ENCODE peak calls at places on chromosomes 4 and X, in seven cellular contexts. K, G, N, T, H, Z and Q are unnamed samples.

GRCh38 chrX:41913476-41913875 is 9.9 kb downstream of the CASK start:
- DNase-seq in K (no peak), G (no peak), N (no peak), T (no peak), H (no peak), Z (no peak), Q (no peak)

GRCh38 chr4:102438873-102439614 is 62.1 kb upstream of the NFKB1 start:
- DNase-seq in K (peak), G (no peak), N (no peak), T (no peak), H (peak), Z (no peak), Q (no peak)

GRCh38 chr4:134027931-134028330 is 173.7 kb downstream of the PABPC4L start:
- DNase-seq in K (peak), G (no peak), N (no peak), T (no peak), H (peak), Z (no peak), Q (no peak)

GRCh38 chr4:121183359-121183758 is 19.2 kb upstream of the TNIP3 start:
- DNase-seq in K (no peak), G (no peak), N (no peak), T (no peak), H (no peak), Z (no peak), Q (no peak)

GRCh38 chr4:65623509-65623908 is 46.8 kb downstream of the EPHA5 start:
- DNase-seq in K (peak), G (no peak), N (no peak), T (no peak), H (peak), Z (no peak), Q (no peak)

GRCh38 chr4:140875751-140876389 is 119.7 kb upstream of the TBC1D9 start:
- DNase-seq in K (no peak), G (no peak), N (no peak), T (no peak), H (no peak), Z (no peak), Q (no peak)

GRCh38 chr4:100391913-100392312 is 125.9 kb downstream of the EMCN start:
- DNase-seq in K (peak), G (no peak), N (no peak), T (no peak), H (peak), Z (no peak), Q (no peak)

GRCh38 chrX:78075787-78076389 is 28.2 kb upstream of the PGK1 start:
- DNase-seq in K (no peak), G (no peak), N (no peak), T (no peak), H (peak), Z (no peak), Q (no peak)

GRCh38 chrX:13103111-13103913 is 58.9 kb upstream of the FAM9C start:
- DNase-seq in K (no peak), G (no peak), N (no peak), T (no peak), H (peak), Z (no peak), Q (no peak)

GRCh38 chr4:58809366-58809765 is 1699.2 kb upstream of the IGFBP7 start:
- DNase-seq in K (no peak), G (no peak), N (no peak), T (no peak), H (no peak), Z (no peak), Q (no peak)

GRCh38 chr4:80529021-80529420 is 193.5 kb downstream of the CFAP299 start:
- DNase-seq in K (no peak), G (no peak), N (no peak), T (no peak), H (no peak), Z (no peak), Q (no peak)

GRCh38 chr4:2259036-2259540 is 2.8 kb downstream of the MXD4 start:
- DNase-seq in K (no peak), G (no peak), N (no peak), T (no peak), H (no peak), Z (no peak), Q (peak)

GRCh38 chrX:150767475-150768131 is 74.4 kb downstream of the MTMR1 start:
- DNase-seq in K (peak), G (no peak), N (no peak), T (no peak), H (peak), Z (no peak), Q (no peak)

GRCh38 chr4:42048394-42048793 is 58.1 kb downstream of the SLC30A9 start:
- DNase-seq in K (peak), G (no peak), N (no peak), T (no peak), H (peak), Z (no peak), Q (no peak)

GRCh38 chr4:16952462-16952871 is 54.0 kb upstream of the LDB2 start:
- DNase-seq in K (peak), G (no peak), N (peak), T (no peak), H (peak), Z (no peak), Q (no peak)

GRCh38 chrX:123860983-123861382 is 1.1 kb downstream of the XIAP start:
- DNase-seq in K (peak), G (no peak), N (no peak), T (no peak), H (peak), Z (peak), Q (no peak)

GRCh38 chr4:174503079-174503724 is 19.1 kb downstream of the HPGD start:
- DNase-seq in K (no peak), G (no peak), N (no peak), T (no peak), H (peak), Z (peak), Q (no peak)

GRCh38 chr4:101156619-101157310 is 190.6 kb downstream of the PPP3CA start:
- DNase-seq in K (no peak), G (no peak), N (no peak), T (no peak), H (no peak), Z (no peak), Q (no peak)

GRCh38 chrX:129496625-129497024 is 26.7 kb downstream of the SMARCA1 start:
- DNase-seq in K (peak), G (no peak), N (no peak), T (no peak), H (no peak), Z (no peak), Q (no peak)

GRCh38 chrX:129678881-129679195 is 24.1 kb upstream of the APLN start:
- DNase-seq in K (no peak), G (no peak), N (no peak), T (no peak), H (no peak), Z (no peak), Q (no peak)

GRCh38 chr4:128776794-128777216 is 32.7 kb upstream of the JADE1 start:
- DNase-seq in K (peak), G (no peak), N (no peak), T (no peak), H (peak), Z (peak), Q (peak)

GRCh38 chr4:118742050-118742449 is 56.9 kb downstream of the METTL14 start:
- DNase-seq in K (no peak), G (no peak), N (no peak), T (no peak), H (no peak), Z (no peak), Q (no peak)

GRCh38 chr4:73821325-73821724 is 15.2 kb upstream of the CXCL6 start:
- DNase-seq in K (no peak), G (no peak), N (no peak), T (no peak), H (no peak), Z (no peak), Q (no peak)

GRCh38 chr4:6452116-6452896 is 20.1 kb downstream of the PPP2R2C start:
- DNase-seq in K (no peak), G (no peak), N (no peak), T (no peak), H (no peak), Z (no peak), Q (no peak)

GRCh38 chrX:133989491-133989890 is 4.1 kb upstream of the GPC3 start:
- DNase-seq in K (no peak), G (no peak), N (no peak), T (no peak), H (no peak), Z (no peak), Q (no peak)

GRCh38 chrX:120306640-120307039 is 4.6 kb downstream of the TMEM255A start:
- DNase-seq in K (no peak), G (no peak), N (no peak), T (no peak), H (peak), Z (no peak), Q (no peak)

GRCh38 chrX:153973127-153974002 is 811 bp downstream of the TMEM187 start:
- DNase-seq in K (no peak), G (no peak), N (no peak), T (no peak), H (no peak), Z (no peak), Q (no peak)

GRCh38 chr4:176478076-176478475 is 158.3 kb downstream of the SPCS3 start:
- DNase-seq in K (no peak), G (no peak), N (no peak), T (no peak), H (no peak), Z (no peak), Q (no peak)

GRCh38 chrX:72271091-72271490 is 6.0 kb downstream of the RPS4X start:
- DNase-seq in K (no peak), G (no peak), N (no peak), T (no peak), H (no peak), Z (no peak), Q (no peak)

GRCh38 chrX:1486177-1486576 is 33.5 kb upstream of the ASMTL start:
- DNase-seq in K (no peak), G (no peak), N (no peak), T (no peak), H (no peak), Z (no peak), Q (no peak)

GRCh38 chr4:6137027-6137746 is 63.2 kb downstream of the JAKMIP1 start:
- DNase-seq in K (no peak), G (no peak), N (no peak), T (no peak), H (no peak), Z (no peak), Q (no peak)

GRCh38 chr4:168540865-168541607 is 44.2 kb downstream of the PALLD start:
- DNase-seq in K (peak), G (no peak), N (no peak), T (no peak), H (peak), Z (no peak), Q (no peak)

GRCh38 chr4:168541608-168541953 is 44.7 kb downstream of the PALLD start:
- DNase-seq in K (peak), G (no peak), N (no peak), T (no peak), H (peak), Z (no peak), Q (no peak)

GRCh38 chr4:168537086-168537485 is 40.2 kb downstream of the PALLD start:
- DNase-seq in K (no peak), G (no peak), N (no peak), T (no peak), H (peak), Z (no peak), Q (no peak)

GRCh38 chr4:168537556-168537955 is 40.7 kb downstream of the PALLD start:
- DNase-seq in K (no peak), G (no peak), N (no peak), T (no peak), H (peak), Z (no peak), Q (no peak)

GRCh38 chr4:168540086-168540864 is 43.4 kb downstream of the PALLD start:
- DNase-seq in K (peak), G (no peak), N (peak), T (no peak), H (peak), Z (no peak), Q (no peak)
- H3K4me3 ChIP-seq in K (peak), G (no peak), N (no peak), T (no peak), H (no peak), Z (no peak), Q (no peak)

GRCh38 chrX:131802836-131803626 is 220.1 kb upstream of the STK26 start:
- DNase-seq in K (peak), G (no peak), N (no peak), T (peak), H (no peak), Z (no peak), Q (no peak)
- H3K4me3 ChIP-seq in K (peak), G (no peak), N (no peak), T (no peak), H (no peak), Z (no peak), Q (no peak)

GRCh38 chr4:138866314-138866713 is 149.3 kb upstream of the NOCT start:
- DNase-seq in K (no peak), G (no peak), N (no peak), T (no peak), H (no peak), Z (no peak), Q (no peak)
- H3K4me3 ChIP-seq in K (no peak), G (no peak), N (no peak), T (no peak), H (no peak), Z (no peak), Q (no peak)

GRCh38 chr4:144820115-144820514 is 174.2 kb downstream of the HHIP start:
- DNase-seq in K (peak), G (no peak), N (no peak), T (no peak), H (no peak), Z (no peak), Q (no peak)
- H3K4me3 ChIP-seq in K (no peak), G (no peak), N (no peak), T (no peak), H (no peak), Z (no peak), Q (no peak)

DNA sequence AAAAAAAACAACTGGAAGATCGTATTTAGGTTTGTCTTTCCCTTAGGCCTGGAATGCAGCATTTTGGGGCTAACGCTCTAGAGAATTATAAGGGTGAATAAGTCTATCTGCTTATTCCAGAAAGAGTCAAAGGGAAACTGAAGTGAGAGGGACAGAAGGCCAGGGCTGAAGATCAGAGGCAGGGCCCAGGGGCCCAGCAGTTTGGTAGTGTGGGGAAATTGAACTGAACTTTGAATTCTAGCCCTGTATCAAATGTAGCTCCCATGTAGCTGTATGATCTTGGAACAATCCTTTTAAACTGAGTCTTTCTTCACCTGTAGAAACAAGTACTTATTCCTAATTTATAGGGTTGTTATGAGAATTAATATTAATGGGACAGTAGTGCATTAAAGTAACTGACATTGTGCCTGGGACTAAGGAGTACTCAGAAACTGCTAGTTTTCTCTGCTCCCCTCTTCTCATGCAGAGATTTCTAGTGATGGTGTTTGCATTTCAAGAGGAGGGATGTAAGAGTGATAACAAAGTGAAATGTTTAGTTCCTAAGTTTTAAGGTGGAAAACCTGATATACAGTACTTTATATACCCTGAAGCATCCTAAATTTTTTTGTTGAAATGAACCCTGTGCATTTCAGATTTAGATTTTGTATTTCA is 30.4 kb downstream of the STOX2 start:
- DNase-seq in K (no peak), G (no peak), N (no peak), T (no peak), H (no peak), Z (no peak), Q (no peak)
- H3K4me3 ChIP-seq in K (no peak), G (no peak), N (no peak), T (no peak), H (no peak), Z (no peak), Q (no peak)

DNA sequence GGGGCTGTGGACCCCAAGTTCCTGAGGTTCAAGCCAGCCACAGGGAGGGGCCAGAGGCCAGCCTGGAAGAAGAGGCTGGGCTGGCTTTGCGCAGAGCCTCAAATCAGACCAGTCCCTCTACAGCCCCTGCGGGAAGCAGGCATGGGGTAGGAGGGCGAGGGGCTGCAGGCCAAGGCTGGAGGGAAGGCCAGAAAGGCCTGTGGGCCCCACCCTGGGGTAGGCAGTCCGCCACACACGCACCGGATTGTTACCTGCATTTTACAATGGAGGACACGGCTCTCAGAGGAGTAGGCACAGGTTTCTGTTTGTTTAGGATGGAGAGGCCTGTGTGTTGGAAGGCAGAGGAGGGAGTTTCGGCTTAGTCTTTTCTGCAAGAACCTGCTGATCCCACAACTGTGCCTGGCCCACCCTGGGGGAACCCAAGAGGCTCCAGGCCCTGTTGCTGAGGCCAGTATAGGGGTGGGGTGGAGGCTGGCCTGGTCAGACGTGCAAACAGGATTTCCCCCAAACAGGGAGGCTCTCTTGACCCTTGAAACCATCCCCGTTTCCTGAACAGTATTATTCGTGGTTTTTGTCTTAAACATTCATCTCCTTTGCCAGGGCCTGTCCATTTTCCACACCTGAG is 659 bp upstream of the SLC49A3 start:
- DNase-seq in K (no peak), G (no peak), N (no peak), T (no peak), H (no peak), Z (no peak), Q (no peak)
- H3K4me3 ChIP-seq in K (no peak), G (no peak), N (peak), T (peak), H (no peak), Z (no peak), Q (peak)

DNA sequence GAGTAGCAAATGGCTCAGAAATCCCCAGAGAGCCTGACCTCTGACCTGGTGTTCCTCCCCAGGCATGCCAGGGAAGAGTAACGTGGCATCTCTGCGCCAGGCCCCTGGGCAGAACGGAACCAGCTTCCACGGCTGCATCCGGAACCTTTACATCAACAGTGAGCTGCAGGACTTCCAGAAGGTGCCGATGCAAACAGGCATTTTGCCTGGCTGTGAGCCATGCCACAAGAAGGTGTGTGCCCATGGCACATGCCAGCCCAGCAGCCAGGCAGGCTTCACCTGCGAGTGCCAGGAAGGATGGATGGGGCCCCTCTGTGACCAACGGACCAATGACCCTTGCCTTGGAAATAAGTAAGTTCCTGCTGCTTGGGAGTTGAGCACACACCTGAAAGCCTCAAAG is 83.4 kb upstream of the PACRGL start:
- DNase-seq in K (no peak), G (no peak), N (no peak), T (no peak), H (no peak), Z (no peak), Q (no peak)
- H3K4me3 ChIP-seq in K (no peak), G (no peak), N (no peak), T (no peak), H (no peak), Z (no peak), Q (no peak)

GRCh38 chr4:113677333-113677732 is 84.2 kb downstream of the CAMK2D start:
- DNase-seq in K (no peak), G (no peak), N (no peak), T (no peak), H (no peak), Z (no peak), Q (no peak)
- H3K4me3 ChIP-seq in K (no peak), G (no peak), N (no peak), T (no peak), H (no peak), Z (no peak), Q (no peak)

GRCh38 chrX:46836701-46837542 is at the start of gene RP2:
- DNase-seq in K (peak), G (peak), N (peak), T (peak), H (peak), Z (peak), Q (peak)

GRCh38 chrX:46838482-46838857 is 1.6 kb downstream of the RP2 start:
- DNase-seq in K (no peak), G (no peak), N (no peak), T (no peak), H (peak), Z (no peak), Q (no peak)

GRCh38 chrX:46840946-46841740 is 4.3 kb downstream of the RP2 start:
- DNase-seq in K (no peak), G (no peak), N (no peak), T (no peak), H (peak), Z (no peak), Q (no peak)

GRCh38 chrX:46837543-46838481 is 969 bp downstream of the RP2 start:
- DNase-seq in K (peak), G (no peak), N (no peak), T (no peak), H (peak), Z (no peak), Q (no peak)

DNA sequence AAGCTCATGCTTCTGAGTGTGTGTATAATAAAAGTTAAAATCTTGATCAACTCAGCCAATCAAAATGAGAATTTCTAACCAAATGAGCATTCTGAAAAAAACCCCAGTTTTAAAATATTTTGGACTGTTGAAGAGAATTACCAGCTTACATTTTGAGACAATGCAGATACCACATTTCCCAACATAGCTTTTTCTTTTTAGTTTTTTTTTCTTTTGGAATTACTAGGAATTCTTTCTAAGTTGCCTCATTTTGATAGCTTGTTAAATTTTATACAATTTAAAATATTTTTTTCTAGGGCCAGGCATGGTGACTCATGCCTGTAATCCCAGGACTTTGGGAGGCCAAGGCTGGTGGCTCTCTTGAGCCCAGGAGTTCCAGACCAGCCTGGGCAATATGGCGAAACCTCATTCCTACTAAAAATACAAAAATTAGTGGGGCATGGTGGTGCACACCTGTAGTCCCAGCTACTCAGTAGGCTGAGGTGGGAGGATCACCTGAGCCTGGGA is 2.2 kb downstream of the RP2 start:
- DNase-seq in K (no peak), G (no peak), N (no peak), T (no peak), H (no peak), Z (no peak), Q (no peak)
- H3K4me3 ChIP-seq in K (no peak), G (no peak), N (peak), T (no peak), H (peak), Z (no peak), Q (no peak)

GRCh38 chrX:19833034-19833677 is 54.2 kb downstream of the SH3KBP1 start:
- DNase-seq in K (no peak), G (no peak), N (no peak), T (no peak), H (no peak), Z (no peak), Q (no peak)
- H3K4me3 ChIP-seq in K (no peak), G (no peak), N (no peak), T (no peak), H (no peak), Z (no peak), Q (no peak)